ENCODE peak calls at places on chromosomes 4 and X, in seven cellular contexts. Z, U, Q, M, H, C and L are unnamed samples.

GRCh38 chr4:154527308-154527707 is 22.9 kb downstream of the PLRG1 start:
- DNase-seq in Z (no peak), U (no peak), Q (no peak), M (no peak), H (no peak), C (no peak), L (no peak)

GRCh38 chr4:150224896-150225591 is 146.8 kb downstream of the DCLK2 start:
- DNase-seq in Z (no peak), U (peak; percentile 25), Q (no peak), M (no peak), H (no peak), C (no peak), L (no peak)

GRCh38 chr4:128571747-128572146 is 237.8 kb upstream of the JADE1 start:
- DNase-seq in Z (peak; percentile 70), U (peak; percentile 70), Q (peak; percentile 17), M (peak; percentile 36), H (no peak), C (peak; percentile 85), L (no peak)

GRCh38 chr4:189974056-189974455 is 33.4 kb downstream of the FRG1 start:
- DNase-seq in Z (no peak), U (peak; percentile 6), Q (no peak), M (no peak), H (peak; percentile 30), C (no peak), L (no peak)

GRCh38 chrX:13085533-13085932 is 41.1 kb upstream of the FAM9C start:
- DNase-seq in Z (no peak), U (no peak), Q (no peak), M (no peak), H (no peak), C (no peak), L (no peak)

GRCh38 chrX:70452143-70452733 is 7.6 kb downstream of the DLG3 start:
- DNase-seq in Z (peak; percentile 62), U (peak; percentile 58), Q (peak; percentile 68), M (peak; percentile 40), H (no peak), C (peak; percentile 75), L (peak; percentile 70)

GRCh38 chr4:88108747-88109122 is 49.7 kb downstream of the ABCG2 start:
- DNase-seq in Z (no peak), U (no peak), Q (no peak), M (no peak), H (no peak), C (no peak), L (no peak)

GRCh38 chrX:39258331-39258730 is 457.1 kb downstream of the MID1IP1 start:
- DNase-seq in Z (no peak), U (no peak), Q (no peak), M (no peak), H (no peak), C (no peak), L (no peak)

GRCh38 chrX:28910501-28910900 is 323.3 kb downstream of the IL1RAPL1 start:
- DNase-seq in Z (no peak), U (no peak), Q (no peak), M (no peak), H (no peak), C (no peak), L (no peak)

GRCh38 chr4:150583287-150584197 is 1.6 kb downstream of the MAB21L2 start:
- DNase-seq in Z (no peak), U (no peak), Q (peak; percentile 29), M (peak; percentile 20), H (peak; percentile 68), C (no peak), L (peak; percentile 53)

GRCh38 chr4:106601519-106601918 is 232.9 kb upstream of the GIMD1 start:
- DNase-seq in Z (no peak), U (no peak), Q (no peak), M (no peak), H (no peak), C (no peak), L (no peak)

GRCh38 chr4:78174931-78175330 is 117.8 kb downstream of the FRAS1 start:
- DNase-seq in Z (no peak), U (no peak), Q (no peak), M (no peak), H (no peak), C (no peak), L (no peak)

GRCh38 chr4:15436515-15436914 is 8.7 kb downstream of the C1QTNF7 start:
- DNase-seq in Z (no peak), U (no peak), Q (no peak), M (no peak), H (no peak), C (no peak), L (no peak)

GRCh38 chrX:29940750-29941149 is 274.6 kb upstream of the MAGEB2 start:
- DNase-seq in Z (no peak), U (no peak), Q (no peak), M (no peak), H (no peak), C (no peak), L (no peak)

GRCh38 chrX:151458824-151459223 is 61.8 kb downstream of the VMA21 start:
- DNase-seq in Z (no peak), U (no peak), Q (no peak), M (no peak), H (no peak), C (no peak), L (no peak)

GRCh38 chr4:83361416-83362196 is 27.0 kb upstream of the HPSE start:
- DNase-seq in Z (no peak), U (no peak), Q (no peak), M (no peak), H (no peak), C (no peak), L (no peak)

GRCh38 chr4:3450643-3451042 is 8.9 kb downstream of the HGFAC start:
- DNase-seq in Z (no peak), U (no peak), Q (no peak), M (no peak), H (no peak), C (no peak), L (no peak)

GRCh38 chr4:42578187-42578586 is 78.7 kb downstream of the ATP8A1 start:
- DNase-seq in Z (no peak), U (no peak), Q (no peak), M (no peak), H (no peak), C (no peak), L (no peak)

GRCh38 chr4:155530857-155531256 is 135.8 kb upstream of the GUCY1A1 start:
- DNase-seq in Z (no peak), U (no peak), Q (no peak), M (no peak), H (no peak), C (no peak), L (no peak)

GRCh38 chr4:42397635-42398447 is 553 bp downstream of the SHISA3 start:
- DNase-seq in Z (peak; percentile 26), U (no peak), Q (no peak), M (no peak), H (peak; percentile 74), C (no peak), L (peak; percentile 34)

GRCh38 chr4:37822220-37822619 is 4.3 kb upstream of the PGM2 start:
- DNase-seq in Z (no peak), U (no peak), Q (no peak), M (peak; percentile 21), H (no peak), C (no peak), L (no peak)

GRCh38 chr4:185700048-185700447 is 111.9 kb downstream of the SORBS2 start:
- DNase-seq in Z (no peak), U (no peak), Q (no peak), M (no peak), H (peak; percentile 80), C (peak; percentile 75), L (no peak)

GRCh38 chrX:1851527-1851926 is 236.7 kb downstream of the ASMT start:
- DNase-seq in Z (no peak), U (no peak), Q (no peak), M (no peak), H (no peak), C (no peak), L (no peak)

GRCh38 chrX:11787564-11787963 is 29.5 kb downstream of the MSL3 start:
- DNase-seq in Z (peak; percentile 55), U (peak; percentile 43), Q (peak; percentile 50), M (peak; percentile 37), H (peak; percentile 78), C (peak; percentile 73), L (no peak)
- H3K4me3 ChIP-seq in Z (no peak overlapping the region), U (peak overlapping the region; percentile 45), Q (no peak overlapping the region), M (peak overlapping the region; percentile 17), H (peak overlapping the region; percentile 45), C (peak overlapping the region; percentile 40), L (no peak overlapping the region)

GRCh38 chr4:13599159-13599558 is 28.4 kb downstream of the BOD1L1 start:
- DNase-seq in Z (no peak), U (no peak), Q (no peak), M (no peak), H (no peak), C (no peak), L (no peak)
- TF ChIP-seq CTCF in Z (peak; percentile 9), U (peak; percentile 9), Q (no peak), M (no peak), H (peak; percentile 45), C (no peak), L (no peak)

DNA sequence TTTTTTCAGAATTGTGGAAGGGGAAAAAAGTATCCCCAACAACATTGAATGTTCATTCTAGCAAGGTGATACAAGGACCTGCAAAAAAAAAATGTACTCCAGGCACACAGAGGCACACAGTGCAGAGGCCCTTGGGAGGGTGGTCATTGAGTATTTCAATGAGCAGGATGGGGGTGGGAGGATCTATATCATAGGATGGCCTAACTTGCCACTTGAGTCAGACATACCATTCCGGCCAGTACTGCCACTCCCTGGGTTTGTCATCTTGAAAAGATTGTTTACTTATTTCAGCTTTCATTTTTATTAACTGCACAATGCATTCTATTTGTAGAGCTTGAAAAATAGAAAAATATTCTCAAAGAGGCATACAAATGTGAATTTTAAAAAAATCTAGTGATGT is 18.7 kb downstream of the ZNF595 start:
- DNase-seq in Z (no peak), U (no peak), Q (no peak), M (no peak), H (no peak), C (no peak), L (no peak)
- H3K9me3 ChIP-seq in Z (no peaks in the 10 kb centered on the region), U (peaks cover 53% of the 10 kb centered on the region), Q (peaks cover 82% of the 10 kb centered on the region), M (peaks cover 81% of the 10 kb centered on the region), H (peaks cover 7% of the 10 kb centered on the region), C (peaks cover 64% of the 10 kb centered on the region), L (peaks cover 85% of the 10 kb centered on the region)

GRCh38 chr4:53465291-53465690 is 87.8 kb downstream of the FIP1L1 start:
- DNase-seq in Z (no peak), U (no peak), Q (no peak), M (no peak), H (no peak), C (no peak), L (no peak)

GRCh38 chr4:53463340-53463739 is 85.9 kb downstream of the FIP1L1 start:
- DNase-seq in Z (peak; percentile 68), U (no peak), Q (no peak), M (no peak), H (no peak), C (no peak), L (no peak)

GRCh38 chr4:53459548-53459947 is 82.1 kb downstream of the FIP1L1 start:
- DNase-seq in Z (no peak), U (no peak), Q (no peak), M (no peak), H (no peak), C (no peak), L (no peak)

GRCh38 chr4:53465891-53466290 is 88.5 kb downstream of the FIP1L1 start:
- DNase-seq in Z (no peak), U (no peak), Q (no peak), M (no peak), H (no peak), C (no peak), L (no peak)

DNA sequence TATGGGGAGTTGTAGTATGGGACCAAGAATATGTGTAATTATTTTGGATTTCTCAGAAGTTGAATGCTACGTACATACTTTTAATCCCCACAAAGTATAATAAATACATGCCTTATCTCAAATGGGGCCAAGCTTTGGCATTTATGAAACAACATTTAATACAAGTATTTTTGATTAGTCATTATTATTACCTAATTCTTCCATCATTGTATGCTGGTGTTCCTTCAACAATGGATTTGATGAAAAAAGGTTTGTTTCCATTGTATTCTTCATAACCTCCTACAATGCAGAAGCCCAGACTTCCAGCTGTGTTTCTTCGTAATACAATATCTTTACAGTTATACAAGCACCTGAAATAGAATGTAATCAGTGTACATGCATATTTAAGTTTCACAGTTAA is 83.8 kb downstream of the FIP1L1 start:
- DNase-seq in Z (no peak), U (no peak), Q (no peak), M (no peak), H (no peak), C (no peak), L (no peak)
- H3K4me3 ChIP-seq in Z (no peak overlapping the region), U (no peak overlapping the region), Q (no peak overlapping the region), M (no peak overlapping the region), H (no peak overlapping the region), C (no peak overlapping the region), L (no peak overlapping the region)